ENCODE peak calls at places on chromosomes 5 and 9, in seven cellular contexts. P, E, R, V, Q, S and K are unnamed samples.

GRCh38 chr9:106916491-106917235 is 53.7 kb downstream of the ZNF462 start:
- DNase-seq in R (no peak), Q (peak), E (no peak), P (peak), V (peak), S (no peak), K (peak)

GRCh38 chr9:98374385-98375051 is 119.1 kb upstream of the TBC1D2 start:
- DNase-seq in V (peak), S (no peak), E (no peak), P (peak), Q (peak), R (no peak), K (peak)

GRCh38 chr5:62083247-62083646 is 222.8 kb upstream of the KIF2A start:
- DNase-seq in R (no peak), P (no peak), S (no peak), Q (no peak), E (no peak), V (no peak), K (no peak)

GRCh38 chr9:92292338-92293074 is 991 bp downstream of the IARS1 start:
- DNase-seq in S (no peak), P (peak), Q (peak), V (peak), E (no peak), R (no peak), K (no peak)

GRCh38 chr5:131406997-131407638 is 143.3 kb downstream of the CDC42SE2 start:
- DNase-seq in R (no peak), Q (no peak), E (no peak), V (no peak), S (no peak), P (no peak), K (no peak)

GRCh38 chr5:14260637-14261036 is 117.5 kb downstream of the TRIO start:
- DNase-seq in S (no peak), P (no peak), E (no peak), Q (no peak), R (no peak), V (no peak), K (no peak)

GRCh38 chr9:117473293-117473692 is 58.4 kb upstream of the ASTN2 start:
- DNase-seq in V (no peak), Q (no peak), E (no peak), R (no peak), S (no peak), P (no peak), K (no peak)

GRCh38 chr9:121738969-121739368 is 87.5 kb downstream of the DAB2IP start:
- DNase-seq in R (no peak), E (no peak), Q (peak), V (no peak), P (no peak), S (no peak), K (no peak)

GRCh38 chr5:142003266-142003800 is 9.5 kb downstream of the GNPDA1 start:
- DNase-seq in P (no peak), E (no peak), V (peak), S (no peak), R (no peak), Q (no peak), K (no peak)

GRCh38 chr9:81529556-81530193 is 159.7 kb downstream of the TLE1 start:
- DNase-seq in S (no peak), E (no peak), R (no peak), Q (peak), P (peak), V (peak), K (peak)

GRCh38 chr5:31383734-31384133 is 148.2 kb downstream of the DROSHA start:
- DNase-seq in E (no peak), R (no peak), Q (peak), P (no peak), S (no peak), V (peak), K (no peak)

GRCh38 chr9:109290385-109290784 is 30.5 kb downstream of the EPB41L4B start:
- DNase-seq in Q (no peak), V (no peak), P (no peak), S (no peak), R (no peak), E (no peak), K (no peak)

GRCh38 chr9:135787317-135787716 is 85.3 kb downstream of the KCNT1 start:
- DNase-seq in V (no peak), Q (no peak), S (no peak), E (no peak), P (no peak), R (no peak), K (no peak)

GRCh38 chr9:385818-386398 is 171.2 kb downstream of the DOCK8 start:
- DNase-seq in E (peak), V (peak), S (no peak), P (peak), R (peak), Q (peak), K (peak)

GRCh38 chr9:124357591-124358361 is 57.5 kb downstream of the PSMB7 start:
- DNase-seq in R (no peak), V (no peak), P (peak), S (no peak), Q (no peak), E (no peak), K (peak)

GRCh38 chr5:9168791-9169611 is 376.9 kb downstream of the SEMA5A start:
- DNase-seq in R (no peak), P (no peak), Q (peak), V (no peak), E (no peak), S (no peak), K (no peak)

GRCh38 chr9:122519376-122519775 is 435 bp downstream of the OR1J4 start:
- DNase-seq in R (no peak), V (no peak), S (no peak), E (no peak), Q (no peak), P (no peak), K (no peak)

GRCh38 chr9:136726631-136727191 is 14.3 kb downstream of the DIPK1B start:
- DNase-seq in R (no peak), E (no peak), V (peak), Q (peak), S (no peak), P (peak), K (peak)

GRCh38 chr5:151881626-151882225 is 42.9 kb downstream of the GLRA1 start:
- DNase-seq in S (no peak), Q (no peak), E (no peak), P (no peak), R (no peak), V (no peak), K (no peak)

GRCh38 chr5:126965061-126965475 is 65.3 kb downstream of the MARCHF3 start:
- DNase-seq in P (peak), E (no peak), R (no peak), S (no peak), V (peak), Q (peak), K (no peak)

GRCh38 chr9:127097683-127098082 is 24.8 kb downstream of the ANGPTL2 start:
- DNase-seq in R (no peak), S (no peak), V (no peak), E (no peak), P (no peak), Q (no peak), K (no peak)

GRCh38 chr9:136060671-136061371 is 34.3 kb downstream of the NACC2 start:
- DNase-seq in V (no peak), E (no peak), Q (no peak), P (no peak), R (no peak), S (no peak), K (no peak)

GRCh38 chr9:123481209-123481865 is 125.3 kb downstream of the CRB2 start:
- DNase-seq in P (no peak), R (no peak), Q (no peak), V (no peak), S (no peak), E (no peak), K (no peak)

GRCh38 chr5:143886621-143887301 is 74.8 kb downstream of the HMHB1 start:
- DNase-seq in S (no peak), P (peak), Q (no peak), E (no peak), R (no peak), V (no peak), K (no peak)

GRCh38 chr5:113246371-113246870 is 188.4 kb downstream of the TSSK1B start:
- DNase-seq in Q (no peak), E (no peak), R (no peak), P (peak), S (no peak), V (peak), K (peak)

GRCh38 chr5:128470663-128471062 is 67.4 kb downstream of the FBN2 start:
- DNase-seq in Q (peak), P (peak), E (no peak), V (peak), R (no peak), S (no peak), K (no peak)

GRCh38 chr9:16316911-16317817 is 553.3 kb downstream of the BNC2 start:
- DNase-seq in V (no peak), E (no peak), S (no peak), R (peak), Q (no peak), P (no peak), K (no peak)

GRCh38 chr5:38346593-38346992 is 88.2 kb downstream of the EGFLAM start:
- DNase-seq in Q (no peak), V (no peak), S (no peak), E (no peak), P (no peak), R (no peak), K (no peak)

GRCh38 chr5:84437673-84438315 is 53.1 kb upstream of the EDIL3 start:
- DNase-seq in E (no peak), R (no peak), P (peak), Q (peak), S (no peak), V (no peak), K (no peak)

GRCh38 chr9:136322756-136323330 is 4.5 kb upstream of the GPSM1 start:
- DNase-seq in V (no peak), R (no peak), P (no peak), S (no peak), E (no peak), Q (no peak), K (no peak)

GRCh38 chr5:144196612-144197011 is 25.9 kb downstream of the KCTD16 start:
- DNase-seq in S (no peak), P (no peak), V (no peak), E (no peak), Q (no peak), R (no peak), K (no peak)

DNA sequence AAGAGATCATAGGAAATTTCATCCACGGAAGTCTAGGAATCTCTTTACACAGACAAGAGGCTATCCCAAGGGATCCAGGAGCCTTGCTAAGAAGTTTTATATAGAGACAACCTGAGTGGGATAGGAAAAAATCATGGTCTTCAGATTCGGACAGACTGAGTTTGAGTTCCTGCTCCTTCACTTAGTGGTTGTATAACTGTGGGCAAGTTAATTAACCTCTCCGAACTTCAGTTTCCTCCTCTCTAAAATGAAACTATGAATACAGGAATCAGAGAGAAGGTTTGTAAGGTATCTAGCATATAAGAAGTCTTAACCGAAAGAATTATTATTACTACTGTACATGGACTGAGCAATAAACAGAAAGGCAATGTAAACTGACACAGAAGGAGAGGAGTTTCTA is 35.1 kb downstream of the NR2F1-AS1 start:
- DNase-seq in R (no peak), Q (no peak), E (no peak), P (no peak), V (no peak), S (no peak), K (no peak)
- H3K4ac ChIP-seq in R (no peak), Q (no peak), E (no peak), P (no peak), V (no peak), S (no peak), K (no peak)

DNA sequence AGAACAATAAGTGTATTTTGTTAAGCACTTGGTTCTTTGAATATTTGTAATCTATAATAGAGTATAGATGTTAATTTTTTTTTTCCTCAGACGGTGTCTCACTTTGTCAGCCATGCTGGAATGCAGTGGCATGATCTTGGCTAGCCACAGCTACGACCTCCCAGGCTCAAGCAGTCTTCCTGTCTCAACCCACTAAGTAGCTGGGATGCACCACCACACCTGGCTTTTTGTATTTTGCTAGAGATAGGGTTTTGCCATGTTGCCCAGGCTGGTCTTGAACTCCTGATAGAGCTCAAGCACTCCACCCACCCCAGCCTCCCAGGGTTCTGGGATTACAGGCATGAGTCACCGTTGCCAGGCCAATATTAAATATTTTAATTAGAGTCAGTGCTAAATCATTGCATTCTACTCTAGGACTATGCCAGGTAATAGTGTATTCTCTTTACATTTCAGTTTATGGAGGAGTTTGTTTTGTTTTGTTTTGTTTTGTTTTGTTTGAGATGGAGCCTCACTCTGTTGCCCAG is 41.4 kb downstream of the UBE2R2 start:
- DNase-seq in R (no peak), E (no peak), V (no peak), Q (peak), S (no peak), P (peak), K (no peak)
- H3K9ac ChIP-seq in R (no peak), E (no peak), V (no peak), Q (no peak), S (no peak), P (no peak), K (no peak)

DNA sequence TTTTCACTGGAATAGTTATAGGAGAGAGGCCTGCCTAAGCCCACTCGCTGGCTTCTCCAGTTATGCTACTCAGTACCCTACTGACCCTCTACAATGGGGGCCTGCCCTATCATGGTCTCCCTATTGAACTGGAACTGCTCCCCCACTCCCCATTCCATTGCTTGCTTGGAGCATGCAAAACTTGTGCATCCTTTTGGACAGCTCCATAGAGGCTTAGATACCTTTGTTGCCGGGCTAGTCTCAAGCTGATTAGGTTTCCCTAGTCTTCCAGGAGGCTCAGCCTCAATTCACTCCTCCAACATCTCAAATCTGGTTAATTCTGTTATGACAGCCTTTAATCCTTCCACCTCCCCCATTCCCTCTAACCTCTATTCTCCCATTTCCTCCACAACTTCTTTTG is 39.9 kb downstream of the KIF24 start:
- DNase-seq in V (no peak), R (no peak), Q (peak), S (no peak), E (no peak), P (no peak), K (no peak)
- H3K4ac ChIP-seq in V (no peak), R (no peak), Q (no peak), S (no peak), E (no peak), P (no peak), K (no peak)

GRCh38 chr5:123163225-123163876 is 74.3 kb downstream of the PRDM6 start:
- DNase-seq in S (no peak), P (no peak), E (no peak), Q (no peak), V (no peak), R (no peak), K (no peak)
- H3K9ac ChIP-seq in S (no peak), P (no peak), E (no peak), Q (no peak), V (no peak), R (no peak), K (no peak)

GRCh38 chr5:89566340-89566739 is 683.4 kb upstream of the MEF2C start:
- DNase-seq in Q (no peak), R (no peak), S (no peak), E (no peak), P (no peak), V (no peak), K (no peak)
- H3K4ac ChIP-seq in Q (no peak), R (no peak), S (no peak), E (no peak), P (no peak), V (no peak), K (no peak)

DNA sequence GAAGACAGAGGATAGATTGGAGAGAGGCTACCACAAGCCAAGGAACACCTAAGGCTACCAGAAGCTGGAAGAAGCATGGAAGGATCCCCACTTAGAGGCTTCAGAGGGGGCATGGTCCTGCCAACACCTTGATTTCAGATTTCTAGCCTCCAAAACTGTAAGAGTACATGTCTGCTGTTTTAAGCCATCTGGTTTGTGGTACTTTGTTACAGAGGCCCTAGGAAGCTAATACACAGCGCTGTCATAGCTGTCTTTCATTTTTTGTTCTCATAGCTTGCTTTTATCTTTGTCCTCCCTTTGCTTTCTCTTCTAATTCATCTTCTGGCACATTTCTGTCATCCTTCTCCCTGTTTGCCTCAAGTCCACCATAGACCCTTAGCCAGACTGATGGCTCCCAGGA is 104.5 kb downstream of the ATP10B start:
- DNase-seq in V (no peak), P (no peak), Q (no peak), S (no peak), R (no peak), E (no peak), K (no peak)
- H3K9ac ChIP-seq in V (no peak), P (no peak), Q (no peak), S (no peak), R (no peak), E (no peak), K (no peak)

DNA sequence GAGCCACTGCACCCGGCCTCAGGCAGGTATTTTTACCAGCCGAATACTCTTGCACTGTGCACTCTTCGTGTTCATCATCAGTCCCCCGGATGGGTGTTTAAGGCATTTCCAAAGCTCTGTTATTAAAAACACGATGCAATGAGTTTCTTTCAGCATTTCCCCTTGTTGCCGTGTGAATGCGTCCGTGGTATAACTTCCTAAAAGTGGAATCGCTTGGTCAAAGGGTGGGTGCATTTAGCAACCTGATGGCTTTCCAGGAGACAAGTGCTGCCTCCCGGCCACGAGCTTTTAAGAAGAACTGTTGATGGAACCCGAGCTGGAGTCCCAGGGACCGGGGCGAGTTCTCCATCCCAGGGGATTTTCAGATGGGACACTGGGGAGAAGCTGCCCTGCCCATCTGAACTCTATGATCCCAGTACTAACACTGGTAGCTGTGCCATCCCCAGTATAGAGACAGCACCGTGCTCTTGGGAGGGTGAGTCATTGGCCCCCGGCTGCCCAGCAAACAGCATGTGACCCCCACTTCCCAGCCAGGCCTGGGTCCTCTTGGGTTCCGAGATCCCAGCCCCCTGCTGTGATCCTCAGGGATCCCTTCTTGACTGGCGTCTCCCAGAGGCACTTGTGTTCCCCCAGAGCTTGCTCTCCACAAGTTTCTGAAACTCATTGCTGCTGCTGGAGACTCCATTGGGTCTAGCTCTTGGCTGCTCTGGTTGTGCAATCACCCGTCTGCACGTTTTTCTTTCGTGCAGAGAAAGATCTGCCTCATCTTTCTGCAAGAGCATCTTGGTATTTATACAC is 169.5 kb upstream of the IER5L start:
- DNase-seq in R (no peak), E (no peak), V (no peak), Q (peak), S (no peak), P (peak), K (no peak)
- H3K4ac ChIP-seq in R (no peak), E (no peak), V (no peak), Q (no peak), S (no peak), P (no peak), K (no peak)